ENCODE peak calls at places on chromosome 9, in eight cellular contexts. One of them, this sample, is unnamed.

GRCh38 chr9:17402309-17402708 is 176.6 kb upstream of the SH3GL2 start:
- DNase-seq in sigmoid colon: no peak
- DNase-seq in upper lobe of left lung: no peak
- DNase-seq in suprapubic skin: no peak
- DNase-seq in K562: no peak
- DNase-seq in transverse colon: no peak
- DNase-seq in GM12878: no peak
- DNase-seq in SK-N-SH: no peak
- DNase-seq in this sample: no peak

GRCh38 chr9:35907732-35908483 is 1.4 kb upstream of the SPAAR start:
- DNase-seq in sigmoid colon: peak
- DNase-seq in upper lobe of left lung: no peak
- DNase-seq in suprapubic skin: peak
- DNase-seq in K562: no peak
- DNase-seq in transverse colon: peak
- DNase-seq in GM12878: no peak
- DNase-seq in SK-N-SH: peak
- DNase-seq in this sample: peak

GRCh38 chr9:89539374-89539773 is 41.5 kb upstream of the SEMA4D start:
- DNase-seq in sigmoid colon: no peak
- DNase-seq in upper lobe of left lung: no peak
- DNase-seq in suprapubic skin: no peak
- DNase-seq in K562: no peak
- DNase-seq in transverse colon: no peak
- DNase-seq in GM12878: no peak
- DNase-seq in SK-N-SH: no peak
- DNase-seq in this sample: no peak

GRCh38 chr9:78188594-78188993 is 47.3 kb upstream of the CEP78 start:
- DNase-seq in sigmoid colon: no peak
- DNase-seq in upper lobe of left lung: no peak
- DNase-seq in suprapubic skin: no peak
- DNase-seq in K562: no peak
- DNase-seq in transverse colon: no peak
- DNase-seq in GM12878: no peak
- DNase-seq in SK-N-SH: no peak
- DNase-seq in this sample: no peak

GRCh38 chr9:127450170-127450830 is 906 bp downstream of the RPL12 start:
- DNase-seq in sigmoid colon: no peak
- DNase-seq in upper lobe of left lung: no peak
- DNase-seq in suprapubic skin: no peak
- DNase-seq in K562: no peak
- DNase-seq in transverse colon: no peak
- DNase-seq in GM12878: no peak
- DNase-seq in SK-N-SH: no peak
- DNase-seq in this sample: peak

GRCh38 chr9:126827227-126827626 is 22.4 kb downstream of the ZBTB43 start:
- DNase-seq in sigmoid colon: no peak
- DNase-seq in upper lobe of left lung: no peak
- DNase-seq in suprapubic skin: no peak
- DNase-seq in K562: no peak
- DNase-seq in transverse colon: no peak
- DNase-seq in GM12878: no peak
- DNase-seq in SK-N-SH: no peak
- DNase-seq in this sample: no peak

GRCh38 chr9:136143215-136144001 is 24.7 kb upstream of the TMEM250 start:
- DNase-seq in sigmoid colon: no peak
- DNase-seq in upper lobe of left lung: peak
- DNase-seq in suprapubic skin: no peak
- DNase-seq in K562: peak
- DNase-seq in transverse colon: no peak
- DNase-seq in GM12878: no peak
- DNase-seq in SK-N-SH: peak
- DNase-seq in this sample: no peak

GRCh38 chr9:137317021-137317978 is 15.2 kb upstream of the NRARP start:
- DNase-seq in sigmoid colon: peak
- DNase-seq in upper lobe of left lung: peak
- DNase-seq in suprapubic skin: peak
- DNase-seq in K562: peak
- DNase-seq in transverse colon: no peak
- DNase-seq in GM12878: no peak
- DNase-seq in SK-N-SH: peak
- DNase-seq in this sample: peak

GRCh38 chr9:77912895-77913693 is 118.5 kb downstream of the GNAQ start:
- DNase-seq in sigmoid colon: no peak
- DNase-seq in upper lobe of left lung: no peak
- DNase-seq in suprapubic skin: no peak
- DNase-seq in K562: no peak
- DNase-seq in transverse colon: no peak
- DNase-seq in GM12878: no peak
- DNase-seq in SK-N-SH: no peak
- DNase-seq in this sample: no peak

GRCh38 chr9:110156902-110157301 is 51.1 kb downstream of the C9orf152 start:
- DNase-seq in sigmoid colon: no peak
- DNase-seq in upper lobe of left lung: no peak
- DNase-seq in suprapubic skin: no peak
- DNase-seq in K562: no peak
- DNase-seq in transverse colon: peak
- DNase-seq in GM12878: no peak
- DNase-seq in SK-N-SH: no peak
- DNase-seq in this sample: no peak

GRCh38 chr9:16071400-16071799 is 518.6 kb downstream of the CCDC171 start:
- DNase-seq in sigmoid colon: no peak
- DNase-seq in upper lobe of left lung: no peak
- DNase-seq in suprapubic skin: no peak
- DNase-seq in K562: no peak
- DNase-seq in transverse colon: no peak
- DNase-seq in GM12878: no peak
- DNase-seq in SK-N-SH: no peak
- DNase-seq in this sample: no peak

GRCh38 chr9:134180786-134181647 is 16.7 kb upstream of the RNU6ATAC start:
- DNase-seq in sigmoid colon: peak
- DNase-seq in upper lobe of left lung: peak
- DNase-seq in suprapubic skin: peak
- DNase-seq in K562: no peak
- DNase-seq in transverse colon: no peak
- DNase-seq in GM12878: no peak
- DNase-seq in SK-N-SH: no peak
- DNase-seq in this sample: no peak

GRCh38 chr9:136853596-136854112 is 1.5 kb downstream of the MAMDC4 start:
- DNase-seq in sigmoid colon: peak
- DNase-seq in upper lobe of left lung: no peak
- DNase-seq in suprapubic skin: peak
- DNase-seq in K562: no peak
- DNase-seq in transverse colon: peak
- DNase-seq in GM12878: no peak
- DNase-seq in SK-N-SH: no peak
- DNase-seq in this sample: no peak

GRCh38 chr9:113620377-113621161 is 157.0 kb downstream of the RGS3 start:
- DNase-seq in sigmoid colon: peak
- DNase-seq in upper lobe of left lung: no peak
- DNase-seq in suprapubic skin: peak
- DNase-seq in K562: no peak
- DNase-seq in transverse colon: peak
- DNase-seq in GM12878: no peak
- DNase-seq in SK-N-SH: peak
- DNase-seq in this sample: peak
- TF ChIP-seq POLR2AphosphoS5 in sigmoid colon: peak
- TF ChIP-seq POLR2AphosphoS5 in upper lobe of left lung: peak
- TF ChIP-seq POLR2AphosphoS5 in suprapubic skin: peak
- TF ChIP-seq POLR2AphosphoS5 in K562: no peak
- TF ChIP-seq POLR2AphosphoS5 in transverse colon: peak
- TF ChIP-seq POLR2AphosphoS5 in GM12878: no peak
- TF ChIP-seq POLR2AphosphoS5 in SK-N-SH: peak
- TF ChIP-seq POLR2AphosphoS5 in this sample: peak

DNA sequence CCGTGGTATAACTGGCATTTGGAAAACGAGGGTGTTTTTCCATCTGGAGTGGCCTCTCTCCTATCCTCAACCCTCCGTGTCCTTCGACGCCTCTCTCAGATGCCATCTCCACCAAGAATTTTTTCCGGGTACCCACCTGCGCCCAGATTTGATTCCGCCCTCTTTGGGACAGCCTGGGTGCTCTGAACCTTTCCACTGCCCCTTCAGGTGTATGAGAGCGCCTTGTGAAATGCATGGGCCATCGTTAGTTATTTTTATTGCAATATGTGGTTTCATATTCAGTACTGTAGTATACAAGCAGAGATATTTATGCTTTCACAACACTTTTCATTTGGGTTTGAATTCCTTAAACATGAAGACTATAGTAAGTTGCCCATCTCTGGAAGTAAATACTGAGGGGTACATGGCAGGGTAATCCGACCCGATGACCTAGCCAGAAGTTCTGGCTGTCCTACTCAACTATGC is 78.2 kb upstream of the IFNE start:
- DNase-seq in sigmoid colon: no peak
- DNase-seq in upper lobe of left lung: no peak
- DNase-seq in suprapubic skin: no peak
- DNase-seq in K562: no peak
- DNase-seq in transverse colon: no peak
- DNase-seq in GM12878: no peak
- DNase-seq in SK-N-SH: no peak
- DNase-seq in this sample: no peak
- H3K4me3 ChIP-seq in sigmoid colon: peak
- H3K4me3 ChIP-seq in upper lobe of left lung: peak
- H3K4me3 ChIP-seq in suprapubic skin: peak
- H3K4me3 ChIP-seq in K562: no peak
- H3K4me3 ChIP-seq in transverse colon: peak
- H3K4me3 ChIP-seq in GM12878: no peak
- H3K4me3 ChIP-seq in SK-N-SH: no peak
- H3K4me3 ChIP-seq in this sample: peak

GRCh38 chr9:5326187-5326586 is 13.5 kb downstream of the RLN1 start:
- DNase-seq in sigmoid colon: no peak
- DNase-seq in upper lobe of left lung: no peak
- DNase-seq in suprapubic skin: no peak
- DNase-seq in K562: no peak
- DNase-seq in transverse colon: no peak
- DNase-seq in GM12878: no peak
- DNase-seq in SK-N-SH: no peak
- DNase-seq in this sample: no peak

GRCh38 chr9:5321058-5321457 is 16.5 kb upstream of the RLN2 start:
- DNase-seq in sigmoid colon: no peak
- DNase-seq in upper lobe of left lung: no peak
- DNase-seq in suprapubic skin: no peak
- DNase-seq in K562: no peak
- DNase-seq in transverse colon: no peak
- DNase-seq in GM12878: no peak
- DNase-seq in SK-N-SH: no peak
- DNase-seq in this sample: no peak

DNA sequence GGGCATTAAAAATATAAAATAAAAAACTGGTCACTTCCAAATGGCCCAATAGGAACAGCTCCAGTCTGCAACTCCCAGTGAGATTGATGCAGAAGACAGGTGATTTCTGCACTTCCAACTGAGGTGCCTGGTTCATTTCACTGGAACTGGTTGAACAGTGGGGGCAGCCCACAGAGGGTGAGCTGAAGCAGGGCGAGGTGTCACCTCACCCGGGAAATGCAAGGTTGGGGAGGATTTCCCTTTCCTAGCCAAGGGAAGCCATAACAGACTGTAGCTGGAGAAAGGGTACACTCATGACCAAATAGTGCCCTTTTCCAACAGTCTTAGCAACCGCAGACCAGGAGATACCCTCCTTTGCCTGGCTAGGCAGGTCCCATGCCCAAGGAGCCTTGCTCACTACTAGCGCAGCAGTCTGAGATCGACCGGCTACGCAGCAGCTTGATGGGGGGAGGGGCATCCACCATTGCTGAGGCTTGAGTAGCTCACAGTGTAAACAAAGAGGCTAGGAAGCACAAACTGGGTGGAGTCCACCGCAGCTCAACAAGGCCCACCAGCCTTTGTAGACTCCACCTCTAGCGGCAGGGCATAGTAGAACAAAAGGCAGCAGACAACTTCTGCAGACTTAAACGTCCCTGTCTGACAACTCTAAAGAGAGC is 12.7 kb downstream of the RLN1 start:
- DNase-seq in sigmoid colon: no peak
- DNase-seq in upper lobe of left lung: no peak
- DNase-seq in suprapubic skin: no peak
- DNase-seq in K562: no peak
- DNase-seq in transverse colon: no peak
- DNase-seq in GM12878: no peak
- DNase-seq in SK-N-SH: no peak
- DNase-seq in this sample: peak
- TF ChIP-seq EP300 in sigmoid colon: no peak
- TF ChIP-seq EP300 in upper lobe of left lung: no peak
- TF ChIP-seq EP300 in suprapubic skin: no peak
- TF ChIP-seq EP300 in K562: no peak
- TF ChIP-seq EP300 in transverse colon: no peak
- TF ChIP-seq EP300 in GM12878: no peak
- TF ChIP-seq EP300 in SK-N-SH: no peak
- TF ChIP-seq EP300 in this sample: no peak

GRCh38 chr9:32398207-32398606 is 13.8 kb downstream of the ACO1 start:
- DNase-seq in sigmoid colon: no peak
- DNase-seq in upper lobe of left lung: no peak
- DNase-seq in suprapubic skin: no peak
- DNase-seq in K562: no peak
- DNase-seq in transverse colon: no peak
- DNase-seq in GM12878: no peak
- DNase-seq in SK-N-SH: no peak
- DNase-seq in this sample: no peak

GRCh38 chr9:32401471-32401870 is 17.0 kb downstream of the ACO1 start:
- DNase-seq in sigmoid colon: no peak
- DNase-seq in upper lobe of left lung: no peak
- DNase-seq in suprapubic skin: no peak
- DNase-seq in K562: no peak
- DNase-seq in transverse colon: no peak
- DNase-seq in GM12878: no peak
- DNase-seq in SK-N-SH: no peak
- DNase-seq in this sample: no peak

GRCh38 chr9:32403567-32403966 is 19.1 kb downstream of the ACO1 start:
- DNase-seq in sigmoid colon: no peak
- DNase-seq in upper lobe of left lung: no peak
- DNase-seq in suprapubic skin: no peak
- DNase-seq in K562: no peak
- DNase-seq in transverse colon: no peak
- DNase-seq in GM12878: no peak
- DNase-seq in SK-N-SH: no peak
- DNase-seq in this sample: no peak

GRCh38 chr9:32395483-32396216 is 11.2 kb downstream of the ACO1 start:
- DNase-seq in sigmoid colon: peak
- DNase-seq in upper lobe of left lung: no peak
- DNase-seq in suprapubic skin: peak
- DNase-seq in K562: no peak
- DNase-seq in transverse colon: no peak
- DNase-seq in GM12878: no peak
- DNase-seq in SK-N-SH: peak
- DNase-seq in this sample: no peak

GRCh38 chr9:32399110-32399815 is 14.8 kb downstream of the ACO1 start:
- DNase-seq in sigmoid colon: no peak
- DNase-seq in upper lobe of left lung: no peak
- DNase-seq in suprapubic skin: no peak
- DNase-seq in K562: no peak
- DNase-seq in transverse colon: no peak
- DNase-seq in GM12878: no peak
- DNase-seq in SK-N-SH: no peak
- DNase-seq in this sample: no peak
- TF ChIP-seq POLR2AphosphoS5 in sigmoid colon: no peak
- TF ChIP-seq POLR2AphosphoS5 in upper lobe of left lung: no peak
- TF ChIP-seq POLR2AphosphoS5 in suprapubic skin: no peak
- TF ChIP-seq POLR2AphosphoS5 in K562: no peak
- TF ChIP-seq POLR2AphosphoS5 in transverse colon: no peak
- TF ChIP-seq POLR2AphosphoS5 in GM12878: no peak
- TF ChIP-seq POLR2AphosphoS5 in SK-N-SH: no peak
- TF ChIP-seq POLR2AphosphoS5 in this sample: no peak

GRCh38 chr9:101711330-101711941 is 27.0 kb downstream of the GRIN3A start:
- DNase-seq in sigmoid colon: no peak
- DNase-seq in upper lobe of left lung: no peak
- DNase-seq in suprapubic skin: no peak
- DNase-seq in K562: peak
- DNase-seq in transverse colon: no peak
- DNase-seq in GM12878: no peak
- DNase-seq in SK-N-SH: peak
- DNase-seq in this sample: no peak
- H3K4me3 ChIP-seq in sigmoid colon: no peak
- H3K4me3 ChIP-seq in upper lobe of left lung: no peak
- H3K4me3 ChIP-seq in suprapubic skin: no peak
- H3K4me3 ChIP-seq in K562: no peak
- H3K4me3 ChIP-seq in transverse colon: no peak
- H3K4me3 ChIP-seq in GM12878: no peak
- H3K4me3 ChIP-seq in SK-N-SH: no peak
- H3K4me3 ChIP-seq in this sample: no peak